ENCODE peak calls at places on chromosomes 11 and 22, in seven cellular contexts. P, W, T, I, S, G and N are unnamed samples. For H3K36me3, the result is how much of the 10 kb centered on the place peaks cover.

GRCh38 chr11:1274501-1274900 is 34.9 kb downstream of the TOLLIP start:
- DNase-seq in P (no peak), W (no peak), T (no peak), I (no peak), S (no peak), G (no peak), N (no peak)

GRCh38 chr11:105211806-105212531 is 72.4 kb upstream of the CARD18 start:
- DNase-seq in P (no peak), W (no peak), T (peak), I (no peak), S (no peak), G (no peak), N (no peak)

GRCh38 chr22:21028277-21029251 is 3.8 kb downstream of the SLC7A4 start:
- DNase-seq in P (no peak), W (no peak), T (no peak), I (no peak), S (no peak), G (no peak), N (no peak)

GRCh38 chr11:9203715-9204311 is 61.3 kb downstream of the DENND5A start:
- DNase-seq in P (no peak), W (no peak), T (no peak), I (no peak), S (no peak), G (peak), N (peak)

GRCh38 chr11:8867856-8868705 is 42.9 kb upstream of the AKIP1 start:
- DNase-seq in P (peak), W (no peak), T (peak), I (peak), S (peak), G (no peak), N (peak)

GRCh38 chr11:2752923-2753322 is 53.1 kb upstream of the KCNQ1OT1 start:
- DNase-seq in P (no peak), W (no peak), T (no peak), I (no peak), S (no peak), G (no peak), N (no peak)

GRCh38 chr11:35934981-35935380 is 8.9 kb upstream of the LDLRAD3 start:
- DNase-seq in P (no peak), W (no peak), T (no peak), I (no peak), S (no peak), G (no peak), N (no peak)

GRCh38 chr11:71240865-71241691 is 11.3 kb downstream of the SHANK2 start:
- DNase-seq in P (peak), W (peak), T (peak), I (peak), S (peak), G (peak), N (peak)

GRCh38 chr11:67281552-67282150 is 7.5 kb upstream of the ANKRD13D start:
- DNase-seq in P (no peak), W (no peak), T (no peak), I (no peak), S (no peak), G (no peak), N (no peak)

GRCh38 chr22:32985899-32986772 is 72.0 kb downstream of the SYN3 start:
- DNase-seq in P (peak), W (no peak), T (peak), I (peak), S (peak), G (peak), N (peak)

GRCh38 chr11:4183410-4184057 is 88.9 kb downstream of the RRM1 start:
- DNase-seq in P (no peak), W (no peak), T (no peak), I (no peak), S (no peak), G (no peak), N (no peak)

GRCh38 chr11:117180020-117180419 is 1.5 kb downstream of the SIDT2 start:
- DNase-seq in P (no peak), W (peak), T (peak), I (peak), S (no peak), G (no peak), N (no peak)

GRCh38 chr11:121451982-121452608 is at the start of gene SORL1:
- DNase-seq in P (no peak), W (no peak), T (peak), I (peak), S (peak), G (peak), N (peak)

GRCh38 chr11:70033711-70034070 is 44.4 kb upstream of the ANO1 start:
- DNase-seq in P (no peak), W (no peak), T (no peak), I (no peak), S (no peak), G (no peak), N (no peak)

GRCh38 chr22:17772963-17773605 is 1.2 kb downstream of the BID start:
- DNase-seq in P (peak), W (no peak), T (peak), I (peak), S (peak), G (peak), N (no peak)

GRCh38 chr11:113286509-113287497 is 27.6 kb upstream of the TTC12 start:
- DNase-seq in P (no peak), W (no peak), T (peak), I (peak), S (no peak), G (no peak), N (no peak)

GRCh38 chr11:111913031-111913861 is 712 bp downstream of the HSPB2 start:
- DNase-seq in P (no peak), W (no peak), T (no peak), I (peak), S (no peak), G (no peak), N (no peak)

GRCh38 chr11:47216141-47216798 is 1.5 kb downstream of the DDB2 start:
- DNase-seq in P (peak), W (no peak), T (peak), I (peak), S (peak), G (no peak), N (peak)

GRCh38 chr11:108906826-108907225 is 242.0 kb downstream of the DDX10 start:
- DNase-seq in P (peak), W (peak), T (peak), I (peak), S (no peak), G (no peak), N (peak)

GRCh38 chr22:32480238-32480637 is 5.6 kb downstream of the FBXO7 start:
- DNase-seq in P (no peak), W (no peak), T (no peak), I (no peak), S (no peak), G (no peak), N (no peak)

GRCh38 chr11:68002575-68002942 is 1.3 kb downstream of the UNC93B1 start:
- DNase-seq in P (no peak), W (peak), T (no peak), I (no peak), S (no peak), G (no peak), N (no peak)

GRCh38 chr11:19628018-19628417 is 84.6 kb upstream of the NAV2 start:
- DNase-seq in P (no peak), W (no peak), T (peak), I (peak), S (peak), G (no peak), N (no peak)

GRCh38 chr11:34357646-34358257 is at the start of gene ABTB2:
- DNase-seq in P (peak), W (peak), T (peak), I (peak), S (peak), G (peak), N (peak)

GRCh38 chr11:123561046-123561781 is 93.2 kb downstream of the SCN3B start:
- DNase-seq in P (no peak), W (no peak), T (peak), I (peak), S (no peak), G (peak), N (no peak)

GRCh38 chr11:4125141-4125540 is 30.5 kb downstream of the RRM1 start:
- DNase-seq in P (no peak), W (no peak), T (peak), I (no peak), S (peak), G (no peak), N (no peak)

GRCh38 chr11:94525933-94526332 is 13.7 kb downstream of the C11orf97 start:
- DNase-seq in P (no peak), W (peak), T (peak), I (peak), S (peak), G (peak), N (peak)

GRCh38 chr22:50633771-50634170 is 5.8 kb upstream of the ARSA start:
- DNase-seq in P (peak), W (no peak), T (no peak), I (no peak), S (no peak), G (no peak), N (no peak)

GRCh38 chr11:67118801-67119576 is at the start of gene KDM2A:
- DNase-seq in P (peak), W (peak), T (peak), I (peak), S (peak), G (peak), N (peak)

GRCh38 chr22:16717699-16718558 is 107.3 kb downstream of the XKR3 start:
- DNase-seq in P (no peak), W (no peak), T (no peak), I (peak), S (no peak), G (peak), N (no peak)

GRCh38 chr22:40392618-40393017 is 22.2 kb downstream of the SGSM3 start:
- DNase-seq in P (no peak), W (no peak), T (no peak), I (peak), S (no peak), G (no peak), N (no peak)

GRCh38 chr11:35303596-35304392 is 115.6 kb downstream of the SLC1A2 start:
- DNase-seq in P (peak), W (no peak), T (peak), I (peak), S (peak), G (no peak), N (no peak)

DNA sequence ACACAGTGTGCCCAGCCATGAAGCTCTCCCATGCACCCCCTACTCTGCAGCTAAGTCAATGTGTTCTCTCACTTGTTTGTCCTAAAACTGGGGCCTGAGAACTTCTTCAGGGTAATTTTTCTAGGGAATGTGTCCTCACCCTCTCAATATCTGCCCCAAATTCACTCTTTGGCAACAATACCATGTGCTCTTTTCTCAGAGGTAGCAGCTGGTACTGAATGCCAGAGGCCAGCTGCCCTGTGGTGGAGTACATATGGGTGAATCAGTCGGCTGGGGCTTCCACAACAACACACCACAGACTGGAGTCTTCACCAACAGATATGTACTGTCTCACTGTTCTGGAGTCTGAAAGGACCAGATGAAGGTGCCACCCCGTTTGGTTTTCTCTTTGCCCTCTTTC is 97.7 kb upstream of the TOP3B start:
- DNase-seq in P (no peak), W (no peak), T (no peak), I (no peak), S (no peak), G (no peak), N (no peak)
- TF ChIP-seq EZH2 in P (no peak), W (no peak), T (no peak), I (no peak), S (no peak), G (no peak), N (no peak)

GRCh38 chr22:35426801-35427140 is 26.8 kb downstream of the MCM5 start:
- DNase-seq in P (no peak), W (no peak), T (no peak), I (no peak), S (no peak), G (no peak), N (no peak)

GRCh38 chr22:35434061-35434750 is 34.3 kb downstream of the MCM5 start:
- DNase-seq in P (no peak), W (no peak), T (peak), I (no peak), S (no peak), G (no peak), N (no peak)

GRCh38 chr22:35432226-35432905 is 32.4 kb downstream of the MCM5 start:
- DNase-seq in P (no peak), W (no peak), T (no peak), I (no peak), S (no peak), G (no peak), N (no peak)

GRCh38 chr22:35431483-35432205 is 31.7 kb downstream of the MCM5 start:
- DNase-seq in P (no peak), W (no peak), T (no peak), I (peak), S (no peak), G (no peak), N (no peak)

GRCh38 chr22:35430897-35431322 is 31.0 kb downstream of the MCM5 start:
- DNase-seq in P (peak), W (no peak), T (peak), I (peak), S (peak), G (peak), N (peak)
- H3K36me3 ChIP-seq in P (under half), W (half or more), T (under half), I (under half), S (under half), G (under half), N (half or more)

DNA sequence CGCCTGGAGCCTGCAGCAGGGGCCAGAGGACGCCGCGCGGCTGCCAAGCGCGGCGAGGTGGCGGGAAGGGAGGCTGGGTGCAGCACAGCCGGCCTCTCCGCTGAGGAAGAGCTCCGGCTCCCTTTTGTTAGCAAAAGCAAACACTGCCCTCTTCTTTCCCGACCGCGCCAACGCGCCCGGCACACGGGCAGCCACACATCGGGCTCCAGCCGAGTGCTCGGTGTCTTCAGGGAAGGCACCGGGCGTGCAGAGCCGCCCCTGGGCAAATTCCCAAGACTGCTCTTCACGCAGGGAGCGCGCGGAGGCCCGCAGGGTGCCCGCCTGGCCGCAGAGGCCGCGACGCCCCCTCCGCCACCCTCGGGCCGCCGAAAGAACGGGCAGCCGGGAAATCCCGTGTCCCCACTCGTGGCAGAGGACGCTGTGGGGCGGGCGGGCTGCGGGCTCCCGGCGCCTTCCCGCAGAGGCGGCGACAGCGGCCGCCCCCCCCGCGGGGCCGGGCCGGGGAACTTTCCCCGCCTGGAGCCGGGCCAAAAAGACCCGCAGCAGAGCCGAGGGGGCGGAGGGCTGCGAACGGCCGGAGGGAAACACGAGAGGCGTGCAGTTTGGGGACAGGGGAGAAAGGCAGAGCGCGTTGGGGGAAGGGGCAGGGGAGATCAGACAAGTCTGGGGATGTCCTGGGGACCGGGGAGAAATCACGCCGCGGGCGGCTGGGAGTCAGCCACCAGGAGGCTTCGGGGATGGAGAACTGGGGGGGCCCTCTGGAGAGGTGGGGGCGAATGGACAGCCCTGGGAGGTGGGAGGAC is 931 bp downstream of the CADM1 start:
- DNase-seq in P (no peak), W (no peak), T (peak), I (peak), S (peak), G (peak), N (peak)
- TF ChIP-seq EZH2 in P (no peak), W (no peak), T (no peak), I (no peak), S (no peak), G (no peak), N (peak)

GRCh38 chr22:46697811-46698515 is 40.1 kb downstream of the CERK start:
- DNase-seq in P (no peak), W (no peak), T (no peak), I (no peak), S (no peak), G (no peak), N (no peak)

GRCh38 chr22:46703996-46704370 is 34.1 kb downstream of the CERK start:
- DNase-seq in P (no peak), W (no peak), T (no peak), I (no peak), S (no peak), G (no peak), N (no peak)

GRCh38 chr22:46703166-46703995 is 34.7 kb downstream of the CERK start:
- DNase-seq in P (no peak), W (no peak), T (no peak), I (no peak), S (no peak), G (no peak), N (no peak)

GRCh38 chr22:46699091-46699490 is 39.0 kb downstream of the CERK start:
- DNase-seq in P (no peak), W (no peak), T (no peak), I (no peak), S (no peak), G (no peak), N (no peak)

GRCh38 chr22:46701262-46701661 is 36.8 kb downstream of the CERK start:
- DNase-seq in P (no peak), W (no peak), T (no peak), I (no peak), S (no peak), G (no peak), N (no peak)
- H3K36me3 ChIP-seq in P (under half), W (under half), T (under half), I (under half), S (under half), G (under half), N (half or more)

DNA sequence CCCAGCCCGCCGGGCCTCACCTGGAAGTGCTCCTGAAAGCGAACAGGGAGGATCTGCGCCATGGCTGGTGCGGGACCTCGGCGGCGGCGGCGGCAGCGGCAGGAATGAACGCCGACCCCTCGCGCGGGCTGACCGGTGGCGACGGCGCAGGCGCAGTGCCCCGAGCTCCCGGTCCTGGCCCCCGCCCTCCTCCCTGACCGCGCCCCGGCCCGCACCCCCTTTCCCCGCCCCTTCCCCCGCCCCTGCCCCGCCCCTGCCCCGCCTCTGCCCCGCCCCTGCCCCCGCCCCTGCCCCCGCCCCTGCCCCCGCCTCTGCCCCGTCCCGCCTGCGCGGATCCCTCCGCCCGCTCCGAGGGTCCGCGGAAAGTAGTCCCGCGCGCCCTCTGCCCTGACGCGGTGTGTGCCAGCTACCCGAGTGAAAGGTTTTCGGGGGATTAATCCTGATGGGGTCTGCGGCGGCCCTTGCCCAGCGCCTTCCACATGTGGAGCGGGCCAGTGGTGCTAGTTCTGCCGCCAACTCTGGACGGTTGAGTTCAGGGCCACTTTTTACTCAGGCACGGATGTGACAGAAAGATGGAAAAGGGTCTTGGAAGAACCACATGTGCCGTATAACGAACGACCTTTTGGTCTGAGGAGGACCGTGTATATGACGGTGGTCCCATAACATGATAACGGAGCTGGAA is at the start of gene CLTCL1:
- DNase-seq in P (no peak), W (peak), T (peak), I (peak), S (peak), G (peak), N (peak)
- TF ChIP-seq EZH2 in P (no peak), W (no peak), T (no peak), I (no peak), S (no peak), G (no peak), N (no peak)